ENCODE peak calls at places on chromosome 17, in four cellular contexts. One of them, this sample, is unnamed.

GRCh38 chr17:21090889-21091618 is 35.7 kb upstream of the DHRS7B start:
- DNase-seq in A549: no peak
- DNase-seq in gastrocnemius medialis: no peak
- DNase-seq in testis: no peak
- DNase-seq in this sample: no peak

GRCh38 chr17:42436401-42436800 is 13.3 kb upstream of the CAVIN1 start:
- DNase-seq in A549: no peak
- DNase-seq in gastrocnemius medialis: peak; percentile 62
- DNase-seq in testis: no peak
- DNase-seq in this sample: peak; percentile 71

GRCh38 chr17:44464037-44464436 is 39.2 kb downstream of the GPATCH8 start:
- DNase-seq in A549: no peak
- DNase-seq in gastrocnemius medialis: no peak
- DNase-seq in testis: no peak
- DNase-seq in this sample: no peak

GRCh38 chr17:62793919-62794665 is 14.0 kb downstream of the MARCHF10 start:
- DNase-seq in A549: no peak
- DNase-seq in gastrocnemius medialis: no peak
- DNase-seq in testis: no peak
- DNase-seq in this sample: no peak

GRCh38 chr17:81391964-81392908 is 3.0 kb upstream of the BAHCC1 start:
- DNase-seq in A549: no peak
- DNase-seq in gastrocnemius medialis: peak; percentile 64
- DNase-seq in testis: peak; percentile 49
- DNase-seq in this sample: peak; percentile 73

GRCh38 chr17:1422907-1423306 is 22.9 kb upstream of the YWHAE start:
- DNase-seq in A549: peak; percentile 71
- DNase-seq in gastrocnemius medialis: peak; percentile 87
- DNase-seq in testis: no peak
- DNase-seq in this sample: no peak

GRCh38 chr17:43928606-43929005 is 13.7 kb downstream of the PPY start:
- DNase-seq in A549: no peak
- DNase-seq in gastrocnemius medialis: no peak
- DNase-seq in testis: no peak
- DNase-seq in this sample: no peak

GRCh38 chr17:40956401-40957254 is 10.1 kb downstream of the KRT39 start:
- DNase-seq in A549: no peak
- DNase-seq in gastrocnemius medialis: no peak
- DNase-seq in testis: no peak
- DNase-seq in this sample: no peak

GRCh38 chr17:14301761-14302401 is 1.0 kb downstream of the HS3ST3B1 start:
- DNase-seq in A549: no peak
- DNase-seq in gastrocnemius medialis: no peak
- DNase-seq in testis: peak; percentile 45
- DNase-seq in this sample: no peak

GRCh38 chr17:7222093-7222971 is 2.6 kb downstream of the ACADVL start:
- DNase-seq in A549: no peak
- DNase-seq in gastrocnemius medialis: no peak
- DNase-seq in testis: no peak
- DNase-seq in this sample: no peak

GRCh38 chr17:73625006-73625405 is 19.2 kb downstream of the SDK2 start:
- DNase-seq in A549: no peak
- DNase-seq in gastrocnemius medialis: no peak
- DNase-seq in testis: no peak
- DNase-seq in this sample: no peak

GRCh38 chr17:73622381-73622780 is 21.9 kb downstream of the SDK2 start:
- DNase-seq in A549: no peak
- DNase-seq in gastrocnemius medialis: no peak
- DNase-seq in testis: no peak
- DNase-seq in this sample: no peak

GRCh38 chr17:73624496-73624988 is 19.7 kb downstream of the SDK2 start:
- DNase-seq in A549: no peak
- DNase-seq in gastrocnemius medialis: no peak
- DNase-seq in testis: no peak
- DNase-seq in this sample: no peak

GRCh38 chr17:73621685-73622084 is 22.6 kb downstream of the SDK2 start:
- DNase-seq in A549: no peak
- DNase-seq in gastrocnemius medialis: no peak
- DNase-seq in testis: no peak
- DNase-seq in this sample: no peak

GRCh38 chr17:73623247-73623646 is 21.0 kb downstream of the SDK2 start:
- DNase-seq in A549: no peak
- DNase-seq in gastrocnemius medialis: no peak
- DNase-seq in testis: no peak
- DNase-seq in this sample: no peak
- H3K27ac ChIP-seq in A549: no peak overlapping the region
- H3K27ac ChIP-seq in gastrocnemius medialis: no peak overlapping the region
- H3K27ac ChIP-seq in testis: no peak overlapping the region
- H3K27ac ChIP-seq in this sample: no peak overlapping the region

DNA sequence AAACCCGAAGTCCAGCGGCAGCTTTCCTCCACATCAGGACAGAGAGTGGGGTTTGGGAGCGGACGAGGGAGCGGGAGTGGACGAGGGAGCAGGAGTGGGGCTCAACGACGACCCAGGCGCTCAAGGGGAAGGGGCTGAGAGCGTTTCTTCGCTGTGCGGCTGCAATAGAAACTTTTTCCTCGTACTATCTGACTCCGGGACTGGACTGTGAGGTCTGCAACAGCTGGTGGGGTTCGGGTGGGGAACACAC is 1.4 kb downstream of the FAM20A start:
- DNase-seq in A549: no peak
- DNase-seq in gastrocnemius medialis: no peak
- DNase-seq in testis: peak; percentile 39
- DNase-seq in this sample: peak; percentile 28
- H3K4me1 ChIP-seq in A549: peaks cover 5% of the 10 kb centered on the region
- H3K4me1 ChIP-seq in gastrocnemius medialis: no peaks in the 10 kb centered on the region
- H3K4me1 ChIP-seq in testis: peaks cover 43% of the 10 kb centered on the region
- H3K4me1 ChIP-seq in this sample: peaks cover 5% of the 10 kb centered on the region

DNA sequence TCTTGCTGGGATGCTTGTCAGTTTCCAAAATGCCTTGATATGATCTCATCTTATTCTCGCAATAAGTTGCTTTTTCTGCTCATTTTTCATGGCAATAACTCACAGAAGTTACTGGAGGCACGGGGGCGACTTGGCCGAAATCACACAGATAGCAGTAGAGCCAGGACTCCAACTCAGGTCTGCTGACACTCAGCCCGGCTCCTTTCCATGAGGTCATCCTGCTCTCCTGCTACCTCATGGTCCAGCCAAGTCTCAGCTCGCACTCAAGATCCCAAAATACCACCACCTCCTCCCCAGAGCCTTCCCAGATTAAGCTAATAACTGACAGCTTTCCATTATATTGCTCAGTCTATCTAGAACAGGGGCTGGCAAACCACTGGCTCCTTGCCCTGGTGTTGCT is 269.5 kb downstream of the MAP2K4 start:
- DNase-seq in A549: no peak
- DNase-seq in gastrocnemius medialis: no peak
- DNase-seq in testis: no peak
- DNase-seq in this sample: peak; percentile 68
- TF ChIP-seq POLR2A in A549: no peak
- TF ChIP-seq POLR2A in gastrocnemius medialis: no peak
- TF ChIP-seq POLR2A in testis: no peak
- TF ChIP-seq POLR2A in this sample: no peak

GRCh38 chr17:58568050-58568830 is 53.8 kb upstream of the MTMR4 start:
- DNase-seq in A549: no peak
- DNase-seq in gastrocnemius medialis: no peak
- DNase-seq in testis: no peak
- DNase-seq in this sample: no peak
- H3K27ac ChIP-seq in A549: no peak overlapping the region
- H3K27ac ChIP-seq in gastrocnemius medialis: no peak overlapping the region
- H3K27ac ChIP-seq in testis: no peak overlapping the region
- H3K27ac ChIP-seq in this sample: no peak overlapping the region

GRCh38 chr17:50151041-50151936 is 812 bp upstream of the PPP1R9B start:
- DNase-seq in A549: peak; percentile 97
- DNase-seq in gastrocnemius medialis: peak; percentile 86
- DNase-seq in testis: peak; percentile 95
- DNase-seq in this sample: peak; percentile 91
- H3K4me1 ChIP-seq in A549: peaks cover 49% of the 10 kb centered on the region
- H3K4me1 ChIP-seq in gastrocnemius medialis: peaks cover 56% of the 10 kb centered on the region
- H3K4me1 ChIP-seq in testis: peaks cover 67% of the 10 kb centered on the region
- H3K4me1 ChIP-seq in this sample: peaks cover 6% of the 10 kb centered on the region